ENCODE peak calls at places on chromosomes 5 and 9, in four cellular contexts. X, Y, N and Z are unnamed samples.
A peak's percentile ranks its signal among the peaks of the same experiment; 100 is the strongest.

GRCh38 chr5:116564756-116565593 is 9.6 kb downstream of the SEMA6A start:
- DNase-seq in X (no peak), Y (no peak), N (no peak), Z (no peak)

GRCh38 chr5:139709587-139710369 is 61.6 kb downstream of the CXXC5 start:
- DNase-seq in N (no peak), X (no peak), Y (no peak), Z (peak; percentile 90)

GRCh38 chr5:1557114-1557873 is 33.5 kb upstream of the LPCAT1 start:
- DNase-seq in X (no peak), N (peak; percentile 9), Y (no peak), Z (no peak)

GRCh38 chr5:164958688-164959087 is 1453.3 kb downstream of the MAT2B start:
- DNase-seq in Y (no peak), X (no peak), N (no peak), Z (no peak)

GRCh38 chr5:17255471-17256016 is 38.1 kb downstream of the BASP1 start:
- DNase-seq in X (no peak), Y (peak; percentile 51), N (no peak), Z (no peak)

GRCh38 chr9:86534572-86535258 is 180.5 kb upstream of the TUT7 start:
- DNase-seq in N (no peak), X (no peak), Y (no peak), Z (no peak)

GRCh38 chr9:1941989-1942388 is 73.2 kb upstream of the SMARCA2 start:
- DNase-seq in X (no peak), N (no peak), Y (no peak), Z (no peak)

GRCh38 chr5:141695627-141696180 is 13.7 kb upstream of the ARAP3 start:
- DNase-seq in Y (no peak), X (no peak), N (no peak), Z (no peak)

GRCh38 chr5:78612227-78613150 is 36.1 kb downstream of the LHFPL2 start:
- DNase-seq in X (no peak), N (no peak), Y (no peak), Z (no peak)

GRCh38 chr5:134145779-134146581 is 30.8 kb downstream of the SKP1 start:
- DNase-seq in Y (no peak), N (peak; percentile 66), X (peak; percentile 62), Z (peak; percentile 53)
- TF ChIP-seq TAF1 in Y (no peak), N (no peak), X (no peak), Z (no peak)

GRCh38 chr5:146588331-146588730 is 72.3 kb upstream of the GPR151 start:
- DNase-seq in X (no peak), N (no peak), Y (no peak), Z (no peak)
- TF ChIP-seq ATF3 in X (no peak), N (peak; percentile 69), Y (no peak), Z (no peak)

DNA sequence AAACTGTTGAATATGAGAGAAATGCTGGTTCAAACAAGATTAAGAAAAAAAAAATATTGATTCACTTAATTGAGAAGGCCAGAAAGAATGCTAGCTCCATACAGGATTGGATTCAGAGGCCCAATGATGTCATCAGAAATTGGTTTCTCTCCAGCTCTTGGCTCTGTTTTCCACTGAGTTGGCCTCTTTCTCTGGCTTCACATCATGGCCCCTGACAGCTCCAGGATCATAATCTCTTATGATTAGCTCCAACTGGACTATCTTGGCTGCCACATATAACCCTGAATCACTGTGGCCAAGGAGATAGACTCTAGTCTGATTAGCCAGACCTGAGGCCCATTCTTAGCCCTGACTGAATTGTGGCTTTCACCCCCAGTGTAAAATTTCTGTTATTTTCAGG is 244.7 kb upstream of the GRAMD2B start:
- DNase-seq in Y (no peak), X (no peak), N (no peak), Z (no peak)
- TF ChIP-seq TAF1 in Y (no peak), X (no peak), N (no peak), Z (no peak)

GRCh38 chr5:119343042-119343441 is 12.8 kb upstream of the TNFAIP8 start:
- DNase-seq in X (no peak), N (no peak), Y (no peak), Z (no peak)

GRCh38 chr5:119341452-119342349 is 14.1 kb upstream of the TNFAIP8 start:
- DNase-seq in Y (peak; percentile 65), X (no peak), N (no peak), Z (no peak)

GRCh38 chr5:119344231-119344630 is 11.6 kb upstream of the TNFAIP8 start:
- DNase-seq in Y (no peak), X (no peak), N (no peak), Z (no peak)

GRCh38 chr5:119342414-119342813 is 13.4 kb upstream of the TNFAIP8 start:
- DNase-seq in X (no peak), Y (no peak), N (no peak), Z (no peak)

GRCh38 chr5:119343766-119344165 is 12.1 kb upstream of the TNFAIP8 start:
- DNase-seq in X (no peak), N (no peak), Y (peak; percentile 51), Z (no peak)
- TF ChIP-seq ATF3 in X (no peak), N (no peak), Y (no peak), Z (no peak)

GRCh38 chr9:89442981-89443817 is 54.7 kb downstream of the SEMA4D start:
- DNase-seq in N (no peak), X (no peak), Y (no peak), Z (no peak)
- TF ChIP-seq TAF1 in N (no peak), X (no peak), Y (no peak), Z (no peak)

GRCh38 chr5:149840226-149840825 is 104.3 kb downstream of the PDE6A start:
- DNase-seq in X (no peak), Y (no peak), N (no peak), Z (no peak)
- TF ChIP-seq ATF3 in X (no peak), Y (no peak), N (no peak), Z (no peak)

DNA sequence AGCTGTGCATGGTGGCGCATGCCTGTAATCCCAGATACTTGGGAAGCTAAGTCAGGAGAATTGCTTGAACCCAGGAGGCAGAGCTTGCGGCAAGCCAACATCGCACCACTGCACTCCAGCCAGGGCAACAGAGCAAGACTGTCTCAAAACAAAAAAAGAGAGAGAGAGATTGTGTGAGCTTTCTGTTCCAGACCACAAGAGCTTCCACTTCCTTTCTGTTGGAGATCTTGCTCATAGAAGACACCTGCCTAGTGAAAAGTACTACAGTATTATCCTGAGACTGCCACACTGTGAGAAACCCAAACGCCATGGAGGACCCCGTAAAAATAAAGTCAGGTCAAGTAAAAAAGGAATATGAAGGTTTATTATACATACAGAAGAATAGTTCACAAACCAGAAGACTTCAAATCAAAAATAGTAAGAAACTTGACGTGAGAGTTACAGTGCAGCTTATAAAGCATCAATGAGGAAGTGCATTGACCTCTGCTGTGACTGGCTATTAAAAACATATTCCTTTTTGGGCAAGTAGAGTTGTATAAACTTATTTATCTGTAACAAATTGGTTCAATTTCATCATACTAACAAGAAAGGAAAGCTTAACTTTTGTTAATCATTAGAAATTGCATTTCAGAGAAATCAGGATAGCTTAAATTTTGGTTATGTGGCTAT is 4.3 kb upstream of the EMB start:
- DNase-seq in N (no peak), X (no peak), Y (peak; percentile 62), Z (no peak)
- TF ChIP-seq TAF1 in N (no peak), X (no peak), Y (no peak), Z (no peak)

DNA sequence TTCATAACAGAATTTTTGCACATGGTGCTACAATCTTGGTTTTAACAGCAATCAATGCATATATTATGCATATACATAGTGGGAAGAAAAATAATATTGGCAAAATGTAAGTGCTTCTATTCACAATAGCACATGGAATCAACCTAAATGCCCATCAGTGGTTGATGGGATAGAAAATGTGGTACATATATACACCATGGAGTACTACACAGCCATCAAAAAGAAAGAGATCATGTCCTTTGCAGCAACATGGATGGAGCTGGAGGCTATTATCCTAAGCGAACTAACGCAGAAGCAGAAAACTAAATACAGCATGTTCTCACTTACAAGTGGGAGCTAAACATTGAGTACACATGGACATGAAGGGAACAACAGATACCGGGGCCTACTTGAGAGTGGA is 37.2 kb upstream of the TLX3 start:
- DNase-seq in X (no peak), N (no peak), Y (no peak), Z (no peak)
- TF ChIP-seq ATF3 in X (no peak), N (no peak), Y (no peak), Z (no peak)

DNA sequence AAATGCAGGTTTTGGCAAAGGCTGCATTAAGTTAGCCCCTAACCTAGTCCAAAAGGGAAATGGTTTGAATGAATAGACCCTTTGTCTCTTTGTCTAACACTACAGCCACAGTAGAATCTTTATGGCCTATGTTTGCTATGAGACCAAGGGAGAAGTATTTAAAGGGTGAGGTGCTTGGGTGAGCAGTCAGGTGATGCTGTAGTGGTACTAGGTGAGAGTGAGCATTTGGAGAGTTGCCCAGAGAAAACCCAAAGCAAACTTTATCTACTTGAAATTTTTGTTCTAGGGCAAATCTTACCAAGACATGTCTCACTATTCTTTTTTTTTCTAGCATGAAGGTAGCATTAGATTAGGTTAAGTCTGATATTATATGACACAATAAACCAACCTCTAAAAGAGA is 1961.4 kb upstream of the WWC1 start:
- DNase-seq in X (no peak), N (no peak), Y (no peak), Z (no peak)
- TF ChIP-seq TAF1 in X (no peak), N (no peak), Y (no peak), Z (no peak)

GRCh38 chr5:56052735-56053134 is 58.0 kb upstream of the IL6ST start:
- DNase-seq in X (peak; percentile 49), N (no peak), Y (no peak), Z (no peak)
- TF ChIP-seq ATF3 in X (no peak), N (no peak), Y (no peak), Z (no peak)